ENCODE peak calls at places on chromosomes 13 and 19, in five cellular contexts. M, A, N, B and H are unnamed samples.

GRCh38 chr13:32676242-32676641 is 90.0 kb downstream of the PDS5B start:
- DNase-seq in M (peak; percentile 44), A (no peak), N (no peak), B (no peak), H (no peak)

GRCh38 chr13:36769126-36769525 is 49.9 kb upstream of the RFXAP start:
- DNase-seq in M (no peak), A (no peak), N (no peak), B (no peak), H (no peak)

GRCh38 chr13:106499905-106500304 is 35.6 kb downstream of the EFNB2 start:
- DNase-seq in M (no peak), A (peak; percentile 54), N (no peak), B (no peak), H (peak; percentile 33)

GRCh38 chr13:43221611-43222010 is 198.2 kb downstream of the DNAJC15 start:
- DNase-seq in M (no peak), A (no peak), N (no peak), B (no peak), H (no peak)

GRCh38 chr13:43348397-43348796 is 325.0 kb downstream of the DNAJC15 start:
- DNase-seq in M (peak; percentile 82), A (no peak), N (no peak), B (no peak), H (no peak)

GRCh38 chr19:8209111-8209964 is at the start of gene CERS4:
- DNase-seq in M (no peak), A (peak; percentile 92), N (peak; percentile 84), B (peak; percentile 44), H (peak; percentile 88)

GRCh38 chr19:18464646-18465045 is 26.7 kb upstream of the ISYNA1 start:
- DNase-seq in M (peak; percentile 91), A (peak; percentile 97), N (peak; percentile 91), B (no peak), H (peak; percentile 92)

GRCh38 chr19:3555653-3556422 is 1.5 kb downstream of the MFSD12 start:
- DNase-seq in M (no peak), A (no peak), N (no peak), B (no peak), H (no peak)